ENCODE peak calls at places on chromosomes 5 and 9, in six cellular contexts. J is WERI-Rb-1; R is CD8-positive, alpha-beta T cell; O is lower lobe of right lung; H is dorsolateral prefrontal cortex; B is trophoblast cell. L is an unnamed sample.

GRCh38 chr5:14513266-14513665 is 68.3 kb upstream of the OTULINL start:
- DNase-seq in J (no peak), R (no peak), O (no peak), H (no peak), B (no peak), L (peak)

GRCh38 chr9:105242557-105242956 is 1.9 kb upstream of the SLC44A1 start:
- DNase-seq in J (no peak), R (no peak), O (no peak), H (no peak), B (no peak), L (no peak)

GRCh38 chr5:179261301-179262125 is 83.7 kb downstream of the ADAMTS2 start:
- DNase-seq in J (peak), R (no peak), O (no peak), H (no peak), B (no peak), L (no peak)

GRCh38 chr5:57171818-57172465 is 1.9 kb upstream of the GPBP1 start:
- DNase-seq in J (no peak), R (no peak), O (no peak), H (no peak), B (no peak), L (peak)

GRCh38 chr9:38205279-38205678 is 136.3 kb upstream of the SHB start:
- DNase-seq in J (no peak), R (no peak), O (no peak), H (no peak), B (no peak), L (no peak)

GRCh38 chr9:101814064-101814463 is 75.6 kb upstream of the GRIN3A start:
- DNase-seq in J (no peak), R (no peak), O (no peak), H (no peak), B (no peak), L (no peak)

GRCh38 chr5:115309751-115310370 is 13.4 kb upstream of the CCDC112 start:
- DNase-seq in J (no peak), R (no peak), O (no peak), H (no peak), B (no peak), L (no peak)

GRCh38 chr5:142584843-142585242 is 101.0 kb downstream of the FGF1 start:
- DNase-seq in J (no peak), R (no peak), O (no peak), H (no peak), B (no peak), L (no peak)

GRCh38 chr5:144352318-144352717 is 181.6 kb downstream of the KCTD16 start:
- DNase-seq in J (no peak), R (no peak), O (no peak), H (no peak), B (no peak), L (no peak)

GRCh38 chr5:76145945-76146344 is 62.8 kb downstream of the SV2C start:
- DNase-seq in J (peak), R (no peak), O (no peak), H (no peak), B (no peak), L (no peak)

GRCh38 chr9:70495514-70495913 is 81.1 kb upstream of the KLF9 start:
- DNase-seq in J (no peak), R (no peak), O (no peak), H (no peak), B (no peak), L (no peak)

GRCh38 chr5:65651144-65651543 is 26.3 kb downstream of the SHLD3 start:
- DNase-seq in J (peak), R (no peak), O (no peak), H (no peak), B (no peak), L (peak)

GRCh38 chr9:32551491-32552049 is 557 bp upstream of the SMIM27 start:
- DNase-seq in J (peak), R (peak), O (no peak), H (no peak), B (no peak), L (peak)

GRCh38 chr9:137194909-137195308 is 5.6 kb downstream of the TPRN start:
- DNase-seq in J (peak), R (no peak), O (no peak), H (no peak), B (no peak), L (peak)

GRCh38 chr9:86676426-86676825 is 270.9 kb downstream of the GAS1 start:
- DNase-seq in J (no peak), R (no peak), O (no peak), H (no peak), B (no peak), L (no peak)
- H3K27ac ChIP-seq in J (no peak), R (no peak), O (no peak), H (no peak), B (peak), L (no peak)

GRCh38 chr9:74358944-74359343 is 138.2 kb upstream of the RORB start:
- DNase-seq in J (no peak), R (no peak), O (no peak), H (no peak), B (no peak), L (no peak)

GRCh38 chr9:74357577-74357976 is 139.6 kb upstream of the RORB start:
- DNase-seq in J (no peak), R (no peak), O (no peak), H (no peak), B (no peak), L (no peak)

GRCh38 chr9:74355107-74355506 is 142.0 kb upstream of the RORB start:
- DNase-seq in J (no peak), R (no peak), O (no peak), H (no peak), B (no peak), L (no peak)
- H3K27ac ChIP-seq in J (no peak), R (no peak), O (no peak), H (no peak), B (no peak), L (no peak)

GRCh38 chr5:149605354-149605997 is 24.2 kb downstream of the ARHGEF37 start:
- DNase-seq in J (no peak), R (no peak), O (no peak), H (no peak), B (no peak), L (no peak)

GRCh38 chr5:149604321-149604720 is 23.0 kb downstream of the ARHGEF37 start:
- DNase-seq in J (no peak), R (no peak), O (no peak), H (no peak), B (no peak), L (no peak)

GRCh38 chr5:149605998-149606721 is 24.9 kb downstream of the ARHGEF37 start:
- DNase-seq in J (no peak), R (no peak), O (no peak), H (no peak), B (peak), L (peak)

GRCh38 chr5:149600932-149601331 is 19.6 kb downstream of the ARHGEF37 start:
- DNase-seq in J (no peak), R (no peak), O (no peak), H (no peak), B (no peak), L (no peak)

DNA sequence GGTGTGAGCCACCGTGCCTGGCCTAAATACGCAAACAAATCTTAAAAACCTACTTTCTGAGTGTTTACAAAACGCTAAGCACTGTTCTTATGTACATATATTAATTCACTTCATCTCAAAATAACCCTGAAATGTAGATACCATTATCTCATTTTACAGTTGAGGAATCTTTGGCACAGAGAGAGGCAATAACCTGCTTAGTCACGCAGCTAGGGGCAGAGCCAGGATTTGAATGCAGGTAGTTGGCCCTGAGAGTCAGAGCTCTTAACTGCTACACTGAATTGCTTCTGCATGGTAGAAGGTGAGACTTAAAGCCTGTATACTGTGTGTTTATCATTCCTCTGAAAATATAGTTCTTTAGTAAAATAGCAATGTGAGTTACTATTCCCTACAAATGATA is 21.9 kb downstream of the ARHGEF37 start:
- DNase-seq in J (no peak), R (no peak), O (no peak), H (no peak), B (peak), L (peak)
- H3K27ac ChIP-seq in J (no peak), R (no peak), O (no peak), H (no peak), B (no peak), L (peak)

DNA sequence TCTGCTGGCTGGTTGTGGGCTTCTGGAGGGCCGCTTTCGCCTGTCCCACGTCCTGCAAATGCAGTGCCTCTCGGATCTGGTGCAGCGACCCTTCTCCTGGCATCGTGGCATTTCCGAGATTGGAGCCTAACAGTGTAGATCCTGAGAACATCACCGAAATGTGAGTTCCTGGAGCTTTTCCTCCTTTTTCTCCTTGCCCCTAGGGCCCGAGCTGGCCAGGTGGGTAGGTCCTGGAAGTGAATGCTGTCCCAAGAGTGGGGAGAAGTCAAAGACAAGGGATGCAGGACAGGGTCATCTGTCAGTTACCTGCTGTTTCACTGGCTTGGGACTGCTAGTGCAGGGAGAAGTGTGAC is 1.2 kb downstream of the NTRK2 start:
- DNase-seq in J (no peak), R (no peak), O (no peak), H (no peak), B (no peak), L (no peak)
- H3K27ac ChIP-seq in J (no peak), R (no peak), O (no peak), H (peak), B (no peak), L (no peak)

GRCh38 chr5:157511656-157512644 is 51.9 kb downstream of the NIPAL4 start:
- DNase-seq in J (no peak), R (no peak), O (peak), H (peak), B (peak), L (peak)
- H3K27ac ChIP-seq in J (no peak), R (no peak), O (peak), H (peak), B (no peak), L (peak)

GRCh38 chr5:149452665-149453617 is 73.8 kb upstream of the IL17B start:
- DNase-seq in J (no peak), R (no peak), O (no peak), H (no peak), B (peak), L (peak)
- H3K27ac ChIP-seq in J (no peak), R (no peak), O (peak), H (peak), B (peak), L (peak)

DNA sequence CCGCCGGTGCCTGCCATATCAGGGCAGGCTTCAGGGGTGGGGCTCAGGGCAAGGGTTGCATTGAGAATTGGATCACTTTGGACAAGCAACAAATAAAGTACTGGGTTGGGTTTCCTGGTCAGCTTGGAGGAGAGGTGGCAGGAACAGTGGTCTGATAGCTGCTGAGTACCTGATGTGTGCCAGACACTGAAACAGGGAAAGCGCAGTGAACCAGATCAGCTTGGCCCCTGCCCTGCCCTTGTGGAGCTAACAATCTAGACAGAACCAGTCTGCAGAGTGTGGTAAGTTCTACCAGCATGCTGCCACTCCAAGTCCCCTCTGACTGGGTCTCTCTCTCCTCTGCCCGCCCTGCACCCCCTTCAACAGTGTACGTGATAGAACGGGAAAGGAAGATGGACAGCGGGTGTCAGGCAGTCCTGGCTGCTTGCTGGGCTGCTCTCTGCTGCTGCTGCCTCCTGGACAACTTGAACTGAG is 53.4 kb downstream of the CYSTM1 start:
- DNase-seq in J (no peak), R (no peak), O (no peak), H (no peak), B (no peak), L (peak)
- H3K27ac ChIP-seq in J (no peak), R (no peak), O (no peak), H (no peak), B (no peak), L (peak)

GRCh38 chr9:130327781-130328348 is 62.3 kb downstream of the HMCN2 start:
- DNase-seq in J (peak), R (no peak), O (no peak), H (no peak), B (peak), L (peak)

GRCh38 chr9:130327070-130327780 is 61.7 kb downstream of the HMCN2 start:
- DNase-seq in J (peak), R (no peak), O (no peak), H (no peak), B (no peak), L (no peak)

GRCh38 chr9:130328349-130328801 is 62.8 kb downstream of the HMCN2 start:
- DNase-seq in J (no peak), R (no peak), O (no peak), H (no peak), B (peak), L (peak)

GRCh38 chr9:130323051-130323757 is 57.6 kb downstream of the HMCN2 start:
- DNase-seq in J (peak), R (no peak), O (no peak), H (no peak), B (no peak), L (no peak)

DNA sequence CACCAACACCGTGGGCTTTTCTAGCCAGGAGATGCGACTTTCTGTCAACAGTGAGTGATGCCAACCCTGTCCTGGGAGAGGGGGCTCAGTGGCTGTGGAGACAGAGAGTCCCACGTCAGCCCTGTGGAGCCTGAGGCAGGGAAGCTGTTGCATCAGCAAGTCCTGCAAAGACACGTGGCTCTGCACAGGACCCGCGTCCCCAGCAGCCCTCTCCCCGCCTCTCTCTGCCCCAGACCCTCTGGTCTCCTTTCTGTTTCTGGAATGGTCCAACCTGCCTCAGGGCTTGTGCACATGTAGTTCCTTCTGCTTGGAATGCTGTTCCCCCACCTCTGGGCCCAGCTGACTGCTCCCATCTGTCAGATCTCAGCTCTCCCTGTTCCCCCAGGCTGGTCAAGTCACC is 60.4 kb downstream of the HMCN2 start:
- DNase-seq in J (no peak), R (no peak), O (no peak), H (no peak), B (peak), L (no peak)
- H3K27ac ChIP-seq in J (no peak), R (no peak), O (no peak), H (no peak), B (peak), L (peak)

GRCh38 chr5:146965781-146966659 is 87.5 kb upstream of the PPP2R2B start:
- DNase-seq in J (peak), R (peak), O (no peak), H (no peak), B (peak), L (peak)
- H3K27ac ChIP-seq in J (no peak), R (no peak), O (no peak), H (peak), B (no peak), L (no peak)

GRCh38 chr9:79685576-79685975 is 113.8 kb downstream of the TLE4 start:
- DNase-seq in J (no peak), R (no peak), O (no peak), H (no peak), B (no peak), L (no peak)

GRCh38 chr9:79684711-79685575 is 113.2 kb downstream of the TLE4 start:
- DNase-seq in J (no peak), R (no peak), O (no peak), H (no peak), B (no peak), L (no peak)

GRCh38 chr9:79687131-79687447 is 115.3 kb downstream of the TLE4 start:
- DNase-seq in J (no peak), R (peak), O (no peak), H (no peak), B (no peak), L (no peak)

GRCh38 chr9:79688363-79688762 is 116.6 kb downstream of the TLE4 start:
- DNase-seq in J (no peak), R (no peak), O (no peak), H (no peak), B (no peak), L (no peak)

DNA sequence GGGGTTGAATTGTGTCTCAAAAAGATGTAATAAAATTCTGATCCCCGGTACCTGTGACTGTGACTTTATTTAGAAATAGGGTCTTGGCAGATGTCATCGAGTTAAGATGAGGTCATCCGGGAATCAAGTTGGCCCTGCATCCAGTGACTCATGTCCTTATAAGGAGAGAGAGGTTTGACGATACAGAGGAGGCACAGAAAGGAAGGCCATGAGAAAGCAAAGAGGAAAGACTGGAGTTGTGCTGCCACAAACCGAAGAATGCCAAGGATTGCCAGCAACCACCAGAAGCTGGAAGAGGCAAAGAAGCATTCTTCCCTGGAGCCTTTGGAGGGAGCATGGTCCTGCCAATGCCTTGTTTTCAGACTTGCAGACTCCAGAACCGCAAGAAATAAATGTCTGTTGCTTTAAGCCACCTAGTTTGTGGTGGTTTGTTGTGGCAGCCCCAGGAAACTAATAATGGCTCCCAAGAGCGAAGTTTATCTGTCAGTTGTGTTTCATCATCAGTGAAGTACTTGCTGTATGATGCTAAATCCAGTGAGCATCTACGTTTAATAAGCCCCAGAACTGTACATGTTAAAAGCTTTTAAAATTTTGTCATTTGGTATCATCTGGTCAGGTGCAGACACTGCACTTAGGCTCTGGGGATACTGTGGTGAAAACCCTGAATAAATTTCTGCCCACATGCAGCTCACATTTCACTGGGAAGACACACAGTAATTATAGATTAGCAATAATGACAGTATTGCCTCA is 114.8 kb downstream of the TLE4 start:
- DNase-seq in J (no peak), R (no peak), O (no peak), H (no peak), B (no peak), L (no peak)
- H3K27ac ChIP-seq in J (no peak), R (no peak), O (no peak), H (no peak), B (no peak), L (no peak)

L was measured in transverse colon.